ENCODE peak calls at places on chromosomes 7 and 10, in seven cellular contexts. Q, Y, T, K, M, J and P are unnamed samples.

GRCh38 chr7:158827411-158828342 is 1.6 kb downstream of the ESYT2 start:
- DNase-seq in J (no peak), Y (no peak), K (no peak), T (no peak), Q (no peak), M (no peak), P (peak)

GRCh38 chr7:732094-732541 is 5.0 kb upstream of the PRKAR1B start:
- DNase-seq in M (no peak), T (no peak), J (no peak), Q (no peak), K (peak), Y (no peak), P (peak)

GRCh38 chr7:146961617-146962016 is 845.0 kb downstream of the CNTNAP2 start:
- DNase-seq in J (no peak), M (peak), K (no peak), Y (peak), Q (peak), T (no peak), P (peak)

GRCh38 chr7:4269086-4269485 is 413.0 kb upstream of the FOXK1 start:
- DNase-seq in M (no peak), K (no peak), Q (no peak), Y (no peak), J (no peak), T (no peak), P (no peak)

GRCh38 chr10:11724938-11725776 is 17.0 kb upstream of the ECHDC3 start:
- DNase-seq in K (no peak), Q (peak), T (no peak), J (no peak), M (peak), Y (peak), P (peak)

GRCh38 chr7:88300401-88300800 is 6.3 kb downstream of the STEAP4 start:
- DNase-seq in M (no peak), K (no peak), Q (no peak), J (no peak), T (no peak), Y (no peak), P (peak)

GRCh38 chr7:47035522-47035921 is 546.4 kb downstream of the TNS3 start:
- DNase-seq in K (no peak), Q (no peak), M (no peak), Y (no peak), T (no peak), J (no peak), P (no peak)

GRCh38 chr7:230274-230673 is 37.9 kb downstream of the FAM20C start:
- DNase-seq in K (no peak), Y (no peak), J (no peak), T (no peak), Q (no peak), M (no peak), P (no peak)

GRCh38 chr7:40880581-40880980 is 745.8 kb downstream of the SUGCT start:
- DNase-seq in K (no peak), Q (no peak), J (no peak), T (no peak), Y (peak), M (no peak), P (peak)

GRCh38 chr10:97196213-97197029 is 10.7 kb upstream of the SLIT1 start:
- DNase-seq in K (peak), J (peak), Q (peak), Y (no peak), M (peak), T (peak), P (peak)